ENCODE peak calls at places on chromosomes 3 and 15, in six cellular contexts. D is AG04450, Y is AG04449, L is fibroblast of pulmonary artery, U is neural progenitor cell, Q is breast epithelium. M is an unnamed sample.

GRCh38 chr3:50194128-50194902 is 2.9 kb downstream of the GNAT1 start:
- DNase-seq in U (peak), D (no peak), Y (no peak), Q (peak), L (peak), M (no peak)

GRCh38 chr3:102178817-102179216 is 256.0 kb upstream of the ZPLD1 start:
- DNase-seq in D (no peak), U (no peak), Y (no peak), L (no peak), Q (no peak), M (no peak)

GRCh38 chr3:110456001-110456400 is 615.6 kb upstream of the NECTIN3 start:
- DNase-seq in L (no peak), U (no peak), D (no peak), Y (no peak), Q (no peak), M (no peak)

GRCh38 chr3:183381179-183381578 is 47.2 kb downstream of the MCF2L2 start:
- DNase-seq in D (peak), U (no peak), L (peak), Q (no peak), Y (no peak), M (no peak)

GRCh38 chr3:189724366-189724765 is 93.2 kb downstream of the TP63 start:
- DNase-seq in Q (no peak), D (no peak), L (peak), U (no peak), Y (no peak), M (peak)

GRCh38 chr3:162525052-162525451 is 1028.4 kb downstream of the OTOL1 start:
- DNase-seq in L (peak), Q (no peak), U (no peak), Y (peak), D (peak), M (peak)

GRCh38 chr3:11240496-11240895 is 31.7 kb upstream of the ATG7 start:
- DNase-seq in Q (no peak), Y (no peak), D (no peak), L (no peak), U (no peak), M (no peak)

GRCh38 chr3:142057331-142057725 is 92.0 kb downstream of the TFDP2 start:
- DNase-seq in U (no peak), D (no peak), Y (no peak), L (no peak), Q (no peak), M (no peak)

GRCh38 chr15:99053380-99054024 is 45.9 kb upstream of the PGPEP1L start:
- DNase-seq in U (no peak), Y (no peak), D (no peak), L (no peak), Q (no peak), M (no peak)

GRCh38 chr15:85869124-85869523 is 74.4 kb upstream of the KLHL25 start:
- DNase-seq in D (no peak), Y (no peak), Q (no peak), U (no peak), L (no peak), M (no peak)

GRCh38 chr3:138752886-138753285 is 81.8 kb downstream of the PIK3CB start:
- DNase-seq in Q (no peak), D (no peak), Y (no peak), U (no peak), L (peak), M (no peak)

DNA sequence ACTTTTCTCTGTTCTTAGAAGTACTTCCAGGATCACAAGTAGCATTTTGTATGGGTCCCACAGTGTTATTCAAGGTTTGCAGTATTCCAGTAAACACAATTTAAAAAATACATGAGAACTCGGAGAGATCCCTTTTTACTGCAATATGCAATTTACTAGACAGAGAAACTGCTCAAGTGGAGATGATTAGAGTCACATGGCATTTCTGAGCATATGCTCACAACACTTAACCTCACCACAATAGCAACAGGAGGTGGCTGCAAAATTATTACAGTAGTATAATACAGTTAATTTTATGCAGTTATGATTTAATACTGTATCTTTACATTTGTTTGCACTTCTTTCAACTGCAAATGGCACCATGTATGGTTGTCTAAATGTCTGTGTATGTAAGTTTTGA is 87.5 kb downstream of the PIK3CB start:
- DNase-seq in Q (no peak), L (no peak), Y (no peak), U (no peak), D (no peak), M (no peak)
- H3K4me3 ChIP-seq in Q (no peak), L (no peak), Y (no peak), U (no peak), D (no peak), M (no peak)

GRCh38 chr3:123571264-123571972 is 13.4 kb downstream of the HACD2 start:
- DNase-seq in D (no peak), U (peak), L (no peak), Q (no peak), Y (no peak), M (no peak)

GRCh38 chr3:123571973-123572365 is 12.9 kb downstream of the HACD2 start:
- DNase-seq in Q (no peak), L (no peak), D (no peak), U (no peak), Y (no peak), M (no peak)

GRCh38 chr3:123576119-123576518 is 8.7 kb downstream of the HACD2 start:
- DNase-seq in D (no peak), L (peak), Y (no peak), U (no peak), Q (no peak), M (no peak)
- TF ChIP-seq CTCF in D (no peak), L (no peak), Y (no peak), U (no peak), Q (no peak), M (no peak)

DNA sequence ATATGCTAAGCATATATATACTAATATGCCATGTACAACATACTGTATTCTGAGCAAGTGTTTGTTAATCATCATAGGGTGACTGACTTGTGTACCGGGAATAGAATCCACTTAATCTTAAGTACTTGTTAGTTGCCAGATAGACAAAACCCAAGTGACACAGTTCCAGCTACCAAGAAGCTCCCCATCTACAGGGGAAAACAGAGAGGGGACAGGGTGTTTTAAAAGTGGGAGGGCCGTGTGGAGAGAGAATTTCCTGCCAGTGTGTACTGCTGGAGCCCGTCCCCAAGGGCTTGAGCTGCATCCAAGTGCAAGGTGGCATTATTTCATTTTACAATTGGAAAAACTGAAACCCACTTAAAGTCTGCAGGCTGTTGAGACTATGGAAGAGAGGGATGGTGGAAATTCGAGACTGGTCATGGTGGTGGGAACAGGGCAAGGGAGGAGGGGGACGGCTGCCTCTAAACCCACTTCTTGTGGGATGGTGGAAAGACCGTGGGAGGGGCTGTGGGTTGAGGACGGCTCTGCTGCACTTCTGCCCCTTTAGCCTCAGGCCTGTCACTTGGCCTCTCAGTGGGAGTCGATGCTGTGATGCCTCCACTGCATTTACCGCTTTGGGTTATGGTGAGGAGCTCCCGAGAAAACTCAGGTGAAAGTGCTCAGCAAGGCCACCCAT is 310.6 kb upstream of the LRRFIP2 start:
- DNase-seq in U (no peak), Y (no peak), Q (no peak), D (no peak), L (no peak), M (no peak)
- H3K4me3 ChIP-seq in U (no peak), Y (no peak), Q (no peak), D (no peak), L (no peak), M (no peak)

GRCh38 chr3:158539414-158540014 is 31.5 kb upstream of the MLF1 start:
- DNase-seq in Y (no peak), U (peak), Q (no peak), L (peak), D (peak), M (no peak)
- TF ChIP-seq CTCF in Y (peak), U (peak), Q (no peak), L (peak), D (peak), M (peak)

M was measured in AG09309.